ENCODE peak calls at places on chromosomes 3 and 15, in ten cellular contexts. O is endothelial cell, T is B cell, N is testis, C is neural crest cell, R is AG04450, W is epithelial cell of esophagus, D is GM12865, G is GM12878, L is Panc1. U is an unnamed sample.

GRCh38 chr3:126944089-126944965 is 38.6 kb upstream of the PLXNA1 start:
- DNase-seq in O (no peak), T (no peak), N (no peak), C (no peak), R (no peak), W (no peak), D (no peak), G (no peak), L (no peak), U (no peak)

GRCh38 chr15:66730168-66731014 is 28.4 kb downstream of the SMAD6 start:
- DNase-seq in O (no peak), T (no peak), N (no peak), C (no peak), R (no peak), W (peak), D (no peak), G (no peak), L (no peak), U (no peak)

GRCh38 chr3:17808994-17809393 is 66.6 kb upstream of the TBC1D5 start:
- DNase-seq in O (no peak), T (no peak), N (no peak), C (no peak), R (no peak), W (no peak), D (no peak), G (no peak), L (no peak), U (no peak)

GRCh38 chr3:192229866-192230265 is 497.5 kb downstream of the FGF12 start:
- DNase-seq in O (no peak), T (no peak), N (no peak), C (no peak), R (no peak), W (no peak), D (no peak), G (no peak), L (no peak), U (no peak)

GRCh38 chr3:160343132-160343531 is 55.9 kb downstream of the IFT80 start:
- DNase-seq in O (no peak), T (no peak), N (no peak), C (no peak), R (no peak), W (peak), D (peak), G (no peak), L (no peak), U (no peak)

GRCh38 chr3:159817571-159817970 is 171.1 kb upstream of the IL12A start:
- DNase-seq in O (no peak), T (no peak), N (no peak), C (no peak), R (no peak), W (no peak), D (no peak), G (no peak), L (no peak), U (no peak)

GRCh38 chr15:69253156-69253555 is 45.6 kb upstream of the PAQR5 start:
- DNase-seq in O (no peak), T (no peak), N (no peak), C (no peak), R (peak), W (peak), D (no peak), G (no peak), L (no peak), U (no peak)

GRCh38 chr3:171556133-171556532 is 95.9 kb upstream of the TNIK start:
- DNase-seq in O (no peak), T (no peak), N (peak), C (no peak), R (no peak), W (no peak), D (no peak), G (no peak), L (no peak), U (no peak)

GRCh38 chr3:42588625-42589024 is 2.0 kb upstream of the SS18L2 start:
- DNase-seq in O (peak), T (no peak), N (no peak), C (no peak), R (no peak), W (peak), D (no peak), G (no peak), L (no peak), U (no peak)

GRCh38 chr3:123883656-123884257 is 375 bp downstream of the MYLK start:
- DNase-seq in O (peak), T (no peak), N (no peak), C (peak), R (no peak), W (no peak), D (no peak), G (no peak), L (no peak), U (no peak)

GRCh38 chr3:171838218-171838720 is 4.9 kb upstream of the TMEM212 start:
- DNase-seq in O (peak), T (no peak), N (peak), C (peak), R (no peak), W (no peak), D (no peak), G (no peak), L (no peak), U (no peak)

GRCh38 chr3:111861396-111861795 is 2.3 kb downstream of the PHLDB2 start:
- DNase-seq in O (no peak), T (no peak), N (no peak), C (no peak), R (no peak), W (no peak), D (no peak), G (no peak), L (no peak), U (no peak)

GRCh38 chr3:141308588-141309218 is 59.6 kb upstream of the ZBTB38 start:
- DNase-seq in O (peak), T (no peak), N (peak), C (peak), R (no peak), W (peak), D (no peak), G (no peak), L (no peak), U (no peak)

DNA sequence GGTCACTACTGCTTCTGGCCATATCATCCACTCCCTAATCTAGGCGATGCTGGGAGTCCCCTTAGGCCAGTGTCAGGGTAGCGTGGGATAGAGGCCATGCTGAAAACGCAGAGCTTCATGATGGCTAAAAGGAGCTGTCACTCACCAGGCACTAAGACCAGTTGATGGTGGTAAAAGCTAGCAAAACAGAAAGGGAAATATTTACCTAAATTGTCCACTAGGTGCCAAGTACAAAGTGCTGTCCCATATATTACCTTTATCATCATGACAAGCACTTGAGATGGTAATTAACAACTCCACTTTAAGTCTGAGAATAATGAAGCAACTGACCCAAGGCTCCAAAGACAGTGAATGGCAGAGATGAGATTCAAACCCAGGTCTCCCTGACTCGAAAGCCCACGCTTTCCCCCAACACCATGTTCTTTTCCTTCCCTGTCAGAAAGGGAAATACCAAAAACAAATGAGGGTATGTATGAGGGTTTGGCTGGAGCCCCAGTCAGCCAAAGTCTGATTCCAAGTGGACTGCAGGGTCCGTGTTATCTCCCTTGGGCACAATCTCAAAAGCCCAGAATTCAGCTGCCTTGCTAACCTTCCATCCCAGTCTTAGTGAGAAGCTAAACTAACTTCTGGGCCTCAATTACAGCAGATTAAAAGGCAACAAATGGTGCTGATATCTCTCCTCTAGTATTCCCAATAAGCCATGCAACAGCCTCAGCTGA is 84.7 kb downstream of the RBPMS2 start:
- DNase-seq in O (no peak), T (no peak), N (no peak), C (no peak), R (no peak), W (no peak), D (no peak), G (no peak), L (no peak), U (no peak)
- TF ChIP-seq CTCF in O (no peak), T (peak), N (no peak), C (peak), R (peak), W (no peak), D (peak), G (no peak), L (peak), U (peak)

DNA sequence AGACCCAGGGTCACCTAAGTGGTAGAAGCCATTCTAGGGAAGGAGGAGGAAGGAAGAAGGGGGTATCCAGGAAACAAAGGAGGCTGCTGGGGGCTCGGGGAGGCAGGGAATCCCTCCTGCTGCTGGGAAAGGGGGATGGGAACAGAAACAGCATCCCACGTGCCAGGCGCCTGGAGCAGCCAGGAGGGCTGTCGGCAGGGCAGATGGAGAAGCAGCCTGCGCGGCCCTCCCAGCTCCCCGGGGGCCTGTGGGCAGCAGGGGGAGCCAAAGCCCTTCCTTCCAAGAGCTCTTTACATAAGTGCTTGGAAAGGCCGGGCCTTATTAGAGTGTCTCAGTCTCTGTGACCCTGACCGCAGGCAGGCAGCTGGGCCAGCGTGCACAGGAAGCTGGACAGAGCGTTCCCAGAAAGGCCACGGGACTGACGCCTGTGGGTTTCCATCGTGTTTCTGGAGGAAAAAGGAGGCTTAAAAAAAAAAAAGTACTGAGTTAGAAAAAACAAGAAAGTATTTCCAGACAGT is 24.8 kb downstream of the LOXL1 start:
- DNase-seq in O (peak), T (peak), N (peak), C (peak), R (peak), W (peak), D (peak), G (no peak), L (no peak), U (no peak)
- TF ChIP-seq CTCF in O (no peak), T (peak), N (peak), C (peak), R (peak), W (peak), D (peak), G (peak), L (peak), U (peak)

DNA sequence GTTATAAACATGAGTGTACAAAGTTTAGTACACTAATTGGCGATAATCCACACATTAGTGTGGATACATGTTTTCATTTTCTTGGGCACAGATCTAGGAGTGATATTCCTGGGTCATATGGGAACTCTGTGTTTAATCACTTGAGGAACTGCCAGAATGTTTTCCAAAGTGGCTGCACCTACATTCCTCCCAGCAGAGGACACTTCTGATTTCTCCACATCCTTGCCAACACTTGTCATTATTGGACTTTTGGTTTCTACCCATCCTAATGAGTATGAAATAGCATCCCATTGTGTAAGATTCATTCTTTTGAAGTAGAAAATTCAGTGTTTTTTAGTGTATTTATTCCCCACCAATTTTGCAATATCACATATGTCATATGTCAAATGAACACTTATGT is 53.6 kb downstream of the CFAP92 start:
- DNase-seq in O (no peak), T (no peak), N (no peak), C (no peak), R (no peak), W (no peak), D (no peak), G (no peak), L (no peak), U (no peak)
- TF ChIP-seq CTCF in O (no peak), T (no peak), N (no peak), C (no peak), R (no peak), W (no peak), D (no peak), G (no peak), L (no peak), U (no peak)

GRCh38 chr3:55014081-55014480 is 86.2 kb upstream of the LRTM1 start:
- DNase-seq in O (no peak), T (no peak), N (no peak), C (no peak), R (no peak), W (no peak), D (no peak), G (no peak), L (no peak), U (no peak)

GRCh38 chr3:55009372-55009771 is 81.5 kb upstream of the LRTM1 start:
- DNase-seq in O (no peak), T (no peak), N (no peak), C (no peak), R (no peak), W (no peak), D (no peak), G (no peak), L (no peak), U (no peak)

GRCh38 chr3:55017876-55018275 is 90.0 kb upstream of the LRTM1 start:
- DNase-seq in O (no peak), T (no peak), N (no peak), C (no peak), R (no peak), W (no peak), D (no peak), G (no peak), L (no peak), U (no peak)

GRCh38 chr3:55012091-55012490 is 84.2 kb upstream of the LRTM1 start:
- DNase-seq in O (no peak), T (no peak), N (no peak), C (no peak), R (no peak), W (no peak), D (no peak), G (no peak), L (no peak), U (no peak)

DNA sequence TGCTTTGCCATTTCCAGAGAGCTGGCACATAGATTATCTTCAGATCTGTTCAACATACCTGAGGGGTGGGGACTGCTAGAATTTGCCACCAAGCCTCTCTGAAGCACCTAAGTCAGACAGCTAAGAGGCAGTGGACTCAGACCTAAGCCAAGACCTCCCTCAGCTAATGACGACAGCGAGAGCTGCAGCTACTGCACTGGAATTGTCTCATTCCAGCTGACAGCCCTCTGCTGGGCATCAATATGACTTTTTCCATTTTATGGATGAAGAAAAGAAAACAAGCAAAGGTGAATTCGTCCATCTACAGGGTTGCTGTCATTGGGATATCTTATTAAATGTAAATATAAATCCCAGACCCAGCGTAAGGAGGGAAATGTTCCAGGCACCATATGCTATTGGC is 85.3 kb upstream of the LRTM1 start:
- DNase-seq in O (no peak), T (no peak), N (peak), C (no peak), R (no peak), W (no peak), D (no peak), G (no peak), L (no peak), U (no peak)
- TF ChIP-seq CTCF in O (no peak), T (no peak), N (peak), C (peak), R (peak), W (no peak), D (no peak), G (no peak), L (peak), U (no peak)

U was measured in GM12864.